ENCODE peak calls at places on chromosome X, in nine cellular contexts. F is neural progenitor cell, E is HCT116, K is SK-N-SH, P is OCI-LY7, Q is PC-3, A is GM23338, B is GM23248, N is MM.1S. C is an unnamed sample.

GRCh38 chrX:78102100-78102499 is 1.9 kb upstream of the PGK1 start:
- DNase-seq in F (no peak), E (no peak), K (no peak), P (peak; percentile 4), Q (no peak), A (no peak), B (no peak), N (no peak), C (no peak)

GRCh38 chrX:19291086-19291485 is 52.6 kb upstream of the PDHA1 start:
- DNase-seq in F (no peak), E (no peak), K (no peak), P (no peak), Q (no peak), A (no peak), B (no peak), N (no peak), C (no peak)

GRCh38 chrX:53094584-53094908 is 604 bp downstream of the KANTR start:
- DNase-seq in F (no peak), E (no peak), K (no peak), P (no peak), Q (no peak), A (no peak), B (no peak), N (no peak), C (no peak)

GRCh38 chrX:111254896-111255693 is 15.2 kb downstream of the CAPN6 start:
- DNase-seq in F (no peak), E (no peak), K (no peak), P (no peak), Q (peak; percentile 36), A (peak; percentile 32), B (no peak), N (no peak), C (no peak)

GRCh38 chrX:8027876-8028275 is 100.7 kb upstream of the PNPLA4 start:
- DNase-seq in F (no peak), E (no peak), K (no peak), P (no peak), Q (no peak), A (peak; percentile 27), B (no peak), N (no peak), C (no peak)

GRCh38 chrX:114097411-114097810 is 486.5 kb upstream of the HTR2C start:
- DNase-seq in F (no peak), E (no peak), K (no peak), P (no peak), Q (no peak), A (no peak), B (no peak), N (no peak), C (no peak)

GRCh38 chrX:129780441-129781105 is 824 bp downstream of the SASH3 start:
- DNase-seq in F (no peak), E (no peak), K (no peak), P (no peak), Q (no peak), A (no peak), B (no peak), N (peak; percentile 37), C (no peak)

GRCh38 chrX:39883664-39884063 is 214.1 kb downstream of the BCOR start:
- DNase-seq in F (no peak), E (no peak), K (no peak), P (no peak), Q (no peak), A (no peak), B (no peak), N (no peak), C (no peak)

GRCh38 chrX:77440310-77440709 is 6.9 kb upstream of the FGF16 start:
- DNase-seq in F (no peak), E (no peak), K (no peak), P (no peak), Q (no peak), A (no peak), B (no peak), N (no peak), C (no peak)

GRCh38 chrX:110318664-110318968 is 731 bp upstream of the AMMECR1 start:
- DNase-seq in F (no peak), E (no peak), K (no peak), P (peak; percentile 60), Q (peak; percentile 43), A (no peak), B (no peak), N (no peak), C (no peak)

GRCh38 chrX:19673334-19674040 is 158.2 kb upstream of the MAP3K15 start:
- DNase-seq in F (no peak), E (peak; percentile 82), K (no peak), P (no peak), Q (peak; percentile 95), A (no peak), B (peak; percentile 94), N (no peak), C (peak; percentile 60)

GRCh38 chrX:35040871-35041270 is 98.3 kb downstream of the FAM47B start:
- DNase-seq in F (no peak), E (no peak), K (no peak), P (no peak), Q (no peak), A (no peak), B (no peak), N (no peak), C (no peak)

GRCh38 chrX:7024850-7025249 is 122.7 kb upstream of the STS start:
- DNase-seq in F (no peak), E (no peak), K (no peak), P (no peak), Q (no peak), A (no peak), B (no peak), N (no peak), C (no peak)
- TF ChIP-seq EZH2phosphoT487 in F (no peak), E (no peak), K (no peak), P (no peak), Q (no peak), A (no peak), B (no peak), N (no peak), C (no peak)

GRCh38 chrX:154380787-154381186 is 1.7 kb downstream of the EMD start:
- DNase-seq in F (no peak), E (no peak), K (no peak), P (no peak), Q (no peak), A (no peak), B (no peak), N (no peak), C (no peak)

GRCh38 chrX:154383359-154384283 is 4.5 kb downstream of the EMD start:
- DNase-seq in F (no peak), E (no peak), K (no peak), P (no peak), Q (no peak), A (no peak), B (no peak), N (no peak), C (no peak)

GRCh38 chrX:154381271-154381670 is 2.2 kb downstream of the EMD start:
- DNase-seq in F (peak; percentile 73), E (no peak), K (no peak), P (no peak), Q (no peak), A (peak; percentile 79), B (no peak), N (no peak), C (no peak)

GRCh38 chrX:154382483-154383069 is 3.5 kb downstream of the EMD start:
- DNase-seq in F (no peak), E (no peak), K (no peak), P (no peak), Q (peak; percentile 39), A (no peak), B (no peak), N (no peak), C (no peak)

GRCh38 chrX:154384284-154384892 is 5.3 kb downstream of the EMD start:
- DNase-seq in F (peak; percentile 32), E (no peak), K (peak; percentile 53), P (no peak), Q (no peak), A (no peak), B (peak; percentile 45), N (no peak), C (no peak)
- TF ChIP-seq EZH2phosphoT487 in F (no peak), E (no peak), K (no peak), P (no peak), Q (no peak), A (no peak), B (no peak), N (no peak), C (no peak)

DNA sequence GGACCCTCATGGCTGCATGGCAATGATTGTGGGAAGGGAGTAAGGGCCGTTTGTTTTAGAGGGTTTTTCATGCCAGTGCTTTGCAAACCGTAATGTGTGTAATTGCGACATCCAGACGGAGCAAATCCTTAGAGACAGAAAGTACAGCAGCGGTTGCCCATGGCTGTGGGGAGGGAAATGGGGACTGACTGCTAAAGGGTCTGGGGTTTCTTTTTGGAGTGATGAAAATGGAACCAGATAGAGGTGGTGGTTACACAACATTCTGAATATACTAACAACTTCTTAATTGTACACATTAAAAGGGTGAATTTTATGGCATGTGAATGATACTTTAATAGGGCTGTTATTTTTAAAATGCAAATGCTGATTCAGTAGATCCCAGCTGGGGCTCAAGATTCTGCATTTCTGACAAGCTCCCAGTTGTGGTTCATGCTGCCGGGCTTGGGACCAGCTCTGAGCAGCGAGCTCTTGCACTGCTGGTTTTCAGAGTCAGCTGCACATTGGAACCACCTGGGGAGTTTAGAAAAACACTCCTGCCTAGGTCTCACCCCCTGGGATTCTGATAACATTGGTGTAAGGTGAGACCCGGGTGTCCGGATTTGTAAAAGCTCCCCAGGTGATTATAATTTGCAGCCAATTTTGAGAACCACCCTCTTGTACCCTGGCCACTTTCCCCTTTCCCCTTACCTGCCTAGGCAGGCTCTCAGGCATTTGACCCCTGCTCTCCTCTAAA is 47.7 kb downstream of the PRPS1 start:
- DNase-seq in F (no peak), E (no peak), K (no peak), P (peak; percentile 43), Q (no peak), A (no peak), B (peak; percentile 71), N (peak; percentile 56), C (peak; percentile 61)
- TF ChIP-seq EZH2phosphoT487 in F (no peak), E (no peak), K (no peak), P (no peak), Q (no peak), A (no peak), B (no peak), N (no peak), C (no peak)

GRCh38 chrX:108000751-108001150 is 18.6 kb upstream of the TEX13B start:
- DNase-seq in F (no peak), E (no peak), K (no peak), P (no peak), Q (peak; percentile 10), A (no peak), B (no peak), N (no peak), C (no peak)

GRCh38 chrX:107996124-107996523 is 14.0 kb upstream of the TEX13B start:
- DNase-seq in F (no peak), E (no peak), K (no peak), P (no peak), Q (no peak), A (no peak), B (no peak), N (no peak), C (no peak)

DNA sequence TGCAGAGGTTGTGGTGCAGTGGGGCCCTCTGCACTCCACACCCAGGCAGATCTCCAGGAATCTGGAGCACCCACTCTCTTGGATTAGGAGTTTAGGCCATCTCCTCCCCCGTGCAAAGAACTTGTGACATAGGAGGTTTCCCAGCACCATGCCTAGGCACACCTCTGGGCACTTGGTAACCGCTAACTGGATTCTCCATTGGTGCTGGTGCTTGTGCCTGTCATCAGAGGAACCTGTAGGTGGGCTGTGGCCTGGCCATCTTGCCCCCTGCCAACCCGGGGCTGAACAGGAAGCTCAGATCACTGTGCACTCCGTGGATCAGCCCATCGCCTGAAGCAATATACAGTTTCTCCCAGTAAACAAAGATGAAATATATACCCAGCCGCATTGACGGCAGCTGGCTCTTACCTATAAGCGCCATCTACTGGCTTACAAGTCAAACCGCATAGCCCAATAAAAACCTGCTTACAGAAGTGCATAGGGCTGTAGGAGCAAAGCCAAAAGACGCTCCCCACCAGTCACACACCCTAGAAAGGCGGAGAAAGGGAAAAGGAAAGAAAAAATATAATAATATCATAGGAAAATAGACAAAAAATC is 19.1 kb upstream of the TEX13B start:
- DNase-seq in F (peak; percentile 50), E (peak; percentile 21), K (peak; percentile 19), P (peak; percentile 53), Q (peak; percentile 83), A (peak; percentile 68), B (peak; percentile 38), N (peak; percentile 64), C (peak; percentile 51)
- TF ChIP-seq EZH2phosphoT487 in F (no peak), E (no peak), K (no peak), P (no peak), Q (no peak), A (no peak), B (no peak), N (no peak), C (no peak)